ENCODE peak calls at places on chromosomes 6 and 20, in six cellular contexts. P is heart left ventricle, N is endodermal cell, G is GM13976, F is AG09319, Z is cardiac fibroblast. K is an unnamed sample.
A peak's percentile ranks its signal among the peaks of the same experiment; 100 is the strongest.

GRCh38 chr20:63498950-63499332 is at the start of gene EEF1A2:
- DNase-seq in Z (no peak), F (no peak), N (peak; percentile 66), P (peak; percentile 67), G (no peak), K (peak; percentile 23)

GRCh38 chr6:55993418-55993817 is 118.0 kb upstream of the BMP5 start:
- DNase-seq in P (no peak), N (no peak), Z (no peak), G (no peak), F (no peak), K (no peak)

GRCh38 chr6:136655251-136656014 is 105.2 kb upstream of the MAP7 start:
- DNase-seq in G (no peak), F (no peak), N (no peak), Z (no peak), P (no peak), K (no peak)

GRCh38 chr6:126170433-126170832 is 169.5 kb upstream of the CENPW start:
- DNase-seq in F (no peak), G (no peak), N (no peak), P (no peak), Z (no peak), K (no peak)

GRCh38 chr6:14549319-14549770 is 431.8 kb downstream of the CD83 start:
- DNase-seq in N (no peak), P (no peak), G (no peak), Z (no peak), F (no peak), K (no peak)

GRCh38 chr6:169189227-169189626 is 64.4 kb downstream of the THBS2 start:
- DNase-seq in P (no peak), G (no peak), F (no peak), N (no peak), Z (no peak), K (no peak)

GRCh38 chr6:156953125-156953477 is 175.9 kb downstream of the ARID1B start:
- DNase-seq in P (no peak), F (no peak), N (no peak), G (no peak), Z (no peak), K (no peak)

GRCh38 chr6:30844118-30844535 is 40.2 kb upstream of the DDR1 start:
- DNase-seq in N (peak; percentile 85), P (no peak), F (no peak), Z (no peak), G (no peak), K (no peak)

GRCh38 chr20:20820780-20821495 is 108.5 kb upstream of the RALGAPA2 start:
- DNase-seq in F (no peak), P (no peak), N (peak; percentile 56), Z (no peak), G (no peak), K (no peak)

DNA sequence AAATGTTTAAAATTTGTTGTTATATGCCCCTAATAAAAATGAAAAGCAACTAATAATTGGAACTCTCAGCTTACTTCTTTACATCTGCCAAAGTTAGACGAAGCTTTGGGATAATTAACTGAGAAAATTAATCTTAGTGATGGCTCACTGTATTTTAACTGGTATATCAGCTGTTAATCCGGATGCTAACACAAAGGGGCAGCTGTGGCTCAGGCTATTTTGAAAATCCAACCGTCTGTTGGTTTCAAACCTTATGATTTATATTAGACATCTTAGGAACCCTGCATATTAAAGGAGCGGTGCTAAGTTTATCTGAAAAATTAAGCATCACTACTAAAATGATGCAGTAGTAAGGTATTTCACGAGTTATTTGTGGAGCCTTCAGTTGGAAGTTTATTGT is 96.6 kb downstream of the AKAP7 start:
- DNase-seq in F (no peak), Z (no peak), N (no peak), P (no peak), G (no peak), K (no peak)
- TF ChIP-seq CTCF in F (no peak), Z (no peak), N (no peak), P (no peak), G (no peak), K (no peak)

GRCh38 chr6:111727798-111728197 is 122.1 kb upstream of the TRAF3IP2 start:
- DNase-seq in F (no peak), N (no peak), G (no peak), Z (peak; percentile 55), P (no peak), K (no peak)
- TF ChIP-seq CTCF in F (peak; percentile 13), N (peak; percentile 67), G (no peak), Z (peak; percentile 48), P (peak; percentile 39), K (peak; percentile 31)

GRCh38 chr20:45972500-45973183 is 639 bp upstream of the ZNF335 start:
- DNase-seq in Z (no peak), G (peak; percentile 99), P (no peak), N (no peak), F (no peak), K (no peak)

GRCh38 chr20:45970646-45971424 is 1.2 kb downstream of the ZNF335 start:
- DNase-seq in F (no peak), P (no peak), N (peak; percentile 58), Z (peak; percentile 27), G (no peak), K (no peak)

GRCh38 chr20:45969712-45970634 is 2.0 kb downstream of the ZNF335 start:
- DNase-seq in Z (peak; percentile 77), N (peak; percentile 81), P (no peak), G (no peak), F (no peak), K (no peak)

GRCh38 chr20:45971425-45971674 is 653 bp downstream of the ZNF335 start:
- DNase-seq in N (no peak), F (no peak), P (no peak), Z (no peak), G (no peak), K (no peak)

DNA sequence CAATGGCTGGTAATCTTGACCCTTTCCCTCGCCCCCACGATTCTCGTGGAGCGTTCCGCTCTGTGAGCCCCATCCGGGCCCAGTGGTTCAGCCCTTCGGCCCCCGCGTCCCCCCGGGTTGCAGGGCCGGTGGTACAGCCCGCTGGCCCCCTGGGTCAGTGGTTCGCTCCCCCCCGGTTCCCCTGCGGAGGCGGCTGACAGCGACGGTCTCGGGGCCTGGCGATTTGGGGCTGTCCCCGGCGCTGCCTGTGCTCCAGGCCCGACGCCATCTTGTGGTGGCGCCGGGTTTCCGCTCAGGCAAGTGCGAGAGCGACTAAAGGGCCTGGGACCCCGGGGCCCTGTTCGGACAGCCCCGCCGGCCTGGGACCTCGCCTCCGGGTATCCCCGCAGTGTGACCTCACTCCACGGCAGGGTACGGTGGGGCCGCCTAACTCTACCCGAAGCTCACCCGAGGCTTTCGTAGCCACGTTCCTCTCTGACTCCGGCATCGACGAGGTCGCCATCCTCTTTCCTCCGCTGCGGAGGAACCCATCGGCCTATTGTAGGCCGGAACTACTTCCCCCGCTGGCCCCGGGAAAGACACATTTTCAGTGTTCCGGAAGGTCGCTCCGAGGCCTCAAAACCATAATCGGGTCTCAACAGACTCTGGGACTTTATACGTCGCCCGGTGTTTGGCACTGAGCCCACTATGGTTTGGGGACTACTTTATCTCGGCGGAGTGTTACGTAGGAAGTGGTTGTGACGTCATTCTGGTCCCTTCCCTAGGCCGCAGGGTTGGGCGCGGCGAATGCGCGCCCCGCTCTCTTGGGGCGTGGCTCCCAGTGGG is at the start of gene ZNF335:
- DNase-seq in N (peak; percentile 98), G (peak; percentile 100), F (peak; percentile 95), P (peak; percentile 97), Z (peak; percentile 99), K (peak; percentile 92)
- TF ChIP-seq CTCF in N (peak; percentile 39), G (peak; percentile 28), F (peak; percentile 24), P (peak; percentile 71), Z (peak; percentile 19), K (peak; percentile 17)

GRCh38 chr6:46677314-46677654 is 10.4 kb upstream of the TDRD6 start:
- DNase-seq in G (no peak), N (no peak), Z (no peak), P (no peak), F (no peak), K (no peak)
- TF ChIP-seq CTCF in G (peak; percentile 3), N (peak; percentile 80), Z (peak; percentile 6), P (no peak), F (peak; percentile 10), K (peak; percentile 57)